ENCODE peak calls at places on chromosomes 2 and 18, in four cellular contexts. T, Y, G and C are unnamed samples.
A peak's percentile ranks its signal among the peaks of the same experiment; 100 is the strongest.

GRCh38 chr2:64831134-64831976 is 157.8 kb upstream of the SLC1A4 start:
- DNase-seq in T (peak; percentile 98), Y (peak; percentile 98), G (peak; percentile 98), C (peak; percentile 76)

GRCh38 chr2:67322361-67323001 is 74.7 kb upstream of the ETAA1 start:
- DNase-seq in T (peak; percentile 47), Y (peak; percentile 73), G (peak; percentile 54), C (no peak)

GRCh38 chr2:170582747-170583463 is 132.2 kb upstream of the SP5 start:
- DNase-seq in T (no peak), Y (no peak), G (no peak), C (no peak)

GRCh38 chr2:119366161-119366648 is 429 bp downstream of the C2orf76 start:
- DNase-seq in T (no peak), Y (no peak), G (peak; percentile 63), C (no peak)

GRCh38 chr2:177316756-177317155 is 52.2 kb upstream of the NFE2L2 start:
- DNase-seq in T (no peak), Y (no peak), G (no peak), C (no peak)

GRCh38 chr2:217969588-217969987 is 33.2 kb downstream of the TNS1 start:
- DNase-seq in T (no peak), Y (no peak), G (no peak), C (no peak)

GRCh38 chr2:145221032-145221431 is 701.1 kb upstream of the ZEB2 start:
- DNase-seq in T (no peak), Y (no peak), G (no peak), C (no peak)

GRCh38 chr2:240972636-240973521 is 25.5 kb upstream of the SNED1 start:
- DNase-seq in T (no peak), Y (peak; percentile 18), G (peak; percentile 86), C (no peak)

GRCh38 chr2:135931776-135932438 is 53.5 kb downstream of the DARS1 start:
- DNase-seq in T (no peak), Y (no peak), G (no peak), C (no peak)

GRCh38 chr2:64982311-64982857 is 6.8 kb upstream of the SLC1A4 start:
- DNase-seq in T (no peak), Y (no peak), G (no peak), C (no peak)

GRCh38 chr18:32213693-32214092 is 23.9 kb downstream of the MEP1B start:
- DNase-seq in T (no peak), Y (no peak), G (no peak), C (no peak)

GRCh38 chr2:84879595-84880394 is 1.1 kb downstream of the TRABD2A start:
- DNase-seq in T (no peak), Y (no peak), G (peak; percentile 27), C (no peak)

GRCh38 chr2:65144571-65144970 is 14.7 kb upstream of the RAB1A start:
- DNase-seq in T (no peak), Y (no peak), G (no peak), C (no peak)

GRCh38 chr2:105714141-105714540 is 30.6 kb upstream of the NCK2 start:
- DNase-seq in T (no peak), Y (no peak), G (no peak), C (no peak)

GRCh38 chr18:31667185-31667584 is 17.2 kb downstream of the B4GALT6 start:
- DNase-seq in T (no peak), Y (no peak), G (peak; percentile 55), C (no peak)

GRCh38 chr2:195106681-195107380 is 550.2 kb upstream of the SLC39A10 start:
- DNase-seq in T (no peak), Y (no peak), G (no peak), C (no peak)

GRCh38 chr2:98188351-98189046 is 101.5 kb downstream of the VWA3B start:
- DNase-seq in T (peak; percentile 6), Y (peak; percentile 91), G (peak; percentile 12), C (peak; percentile 76)

GRCh38 chr18:30970201-30970816 is 72.2 kb downstream of the DSC3 start:
- DNase-seq in T (peak; percentile 63), Y (peak; percentile 75), G (peak; percentile 40), C (no peak)

GRCh38 chr2:166628478-166629136 is 134.6 kb upstream of the SCN7A start:
- DNase-seq in T (no peak), Y (no peak), G (no peak), C (peak; percentile 8)

GRCh38 chr2:54000524-54000923 is 29.7 kb upstream of the PSME4 start:
- DNase-seq in T (no peak), Y (no peak), G (no peak), C (no peak)

GRCh38 chr18:39841133-39842041 is 2113.6 kb upstream of the PIK3C3 start:
- DNase-seq in T (peak; percentile 28), Y (peak; percentile 63), G (peak; percentile 79), C (no peak)

GRCh38 chr2:127146820-127147502 is 40.0 kb upstream of the BIN1 start:
- DNase-seq in T (no peak), Y (no peak), G (peak; percentile 44), C (no peak)

GRCh38 chr2:145548479-145548878 is 1028.6 kb upstream of the ZEB2 start:
- DNase-seq in T (no peak), Y (no peak), G (no peak), C (no peak)

GRCh38 chr2:196983934-196984333 is 57.4 kb upstream of the PGAP1 start:
- DNase-seq in T (no peak), Y (peak; percentile 46), G (peak; percentile 67), C (no peak)

GRCh38 chr2:69013837-69014796 is 1.1 kb downstream of the ANTXR1 start:
- DNase-seq in T (no peak), Y (peak; percentile 24), G (peak; percentile 75), C (no peak)

GRCh38 chr2:47069628-47070154 is 85.4 kb downstream of the STPG4 start:
- DNase-seq in T (peak; percentile 82), Y (peak; percentile 81), G (peak; percentile 53), C (peak; percentile 40)

GRCh38 chr2:55779459-55780421 is 86.1 kb upstream of the PNPT1 start:
- DNase-seq in T (peak; percentile 68), Y (peak; percentile 99), G (peak; percentile 80), C (peak; percentile 89)

GRCh38 chr2:172710584-172711024 is 25.0 kb upstream of the RAPGEF4 start:
- DNase-seq in T (no peak), Y (peak; percentile 94), G (peak; percentile 90), C (peak; percentile 62)

GRCh38 chr2:65630643-65631042 is 198.2 kb upstream of the SPRED2 start:
- DNase-seq in T (no peak), Y (peak; percentile 66), G (peak; percentile 72), C (no peak)

GRCh38 chr2:107064750-107065149 is 178.8 kb upstream of the ST6GAL2 start:
- DNase-seq in T (no peak), Y (no peak), G (no peak), C (no peak)

GRCh38 chr18:77304263-77304662 is 54.6 kb downstream of the GALR1 start:
- DNase-seq in T (no peak), Y (no peak), G (no peak), C (no peak)

GRCh38 chr2:44972771-44973535 is 31.5 kb downstream of the SIX3 start:
- DNase-seq in T (no peak), Y (no peak), G (no peak), C (no peak)

GRCh38 chr2:196182439-196183171 is 11.2 kb upstream of the STK17B start:
- DNase-seq in T (no peak), Y (no peak), G (no peak), C (no peak)

GRCh38 chr2:86825020-86825727 is 34.5 kb upstream of the CD8A start:
- DNase-seq in T (no peak), Y (no peak), G (no peak), C (no peak)

GRCh38 chr2:44780406-44780805 is 161.1 kb upstream of the SIX3 start:
- DNase-seq in T (no peak), Y (no peak), G (no peak), C (no peak)

GRCh38 chr2:134411279-134411827 is 157.5 kb downstream of the MGAT5 start:
- DNase-seq in T (no peak), Y (no peak), G (no peak), C (no peak)

GRCh38 chr2:218861645-218862318 is 2.2 kb downstream of the WNT6 start:
- DNase-seq in T (no peak), Y (no peak), G (no peak), C (no peak)

GRCh38 chr2:190343500-190344274 is at the start of gene INPP1:
- DNase-seq in T (no peak), Y (peak; percentile 59), G (peak; percentile 88), C (no peak)

GRCh38 chr2:219073413-219074129 is 12.8 kb upstream of the IHH start:
- DNase-seq in T (peak; percentile 55), Y (peak; percentile 41), G (peak; percentile 79), C (peak; percentile 16)

DNA sequence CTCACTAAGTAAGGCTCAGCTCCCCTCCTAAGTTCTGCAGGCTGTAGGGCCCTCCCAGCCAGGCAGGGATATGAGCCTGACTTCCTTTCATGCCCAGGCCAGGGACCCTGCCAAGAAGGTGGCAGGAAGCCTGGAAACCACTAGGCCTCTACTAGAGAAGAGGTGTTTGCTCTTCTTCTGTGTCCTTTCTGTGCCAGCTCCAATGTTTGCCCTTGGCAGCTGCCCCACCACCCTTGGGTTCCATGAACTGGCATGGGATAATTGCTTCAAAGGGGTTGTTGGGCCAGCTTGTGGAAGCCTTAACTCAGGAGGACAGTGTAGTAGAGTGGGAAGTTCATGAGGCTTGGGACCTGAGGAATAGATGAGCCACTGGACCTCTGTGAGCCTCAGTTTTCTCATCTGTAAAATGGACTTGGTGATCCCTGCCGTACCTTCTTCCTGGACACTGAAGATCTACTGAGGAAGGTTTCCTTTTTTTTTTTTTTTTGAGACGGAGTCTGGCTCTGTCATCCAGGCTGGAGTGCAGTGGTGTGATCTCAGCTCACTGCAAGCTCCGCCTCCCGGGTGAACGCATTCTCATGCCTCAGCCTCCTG is 3.9 kb downstream of the SLC35F6 start:
- DNase-seq in T (no peak), Y (no peak), G (no peak), C (no peak)
- H3K27ac ChIP-seq in T (peak overlapping the region; percentile 79), Y (no peak overlapping the region), G (no peak overlapping the region), C (peak overlapping the region; percentile 84)

DNA sequence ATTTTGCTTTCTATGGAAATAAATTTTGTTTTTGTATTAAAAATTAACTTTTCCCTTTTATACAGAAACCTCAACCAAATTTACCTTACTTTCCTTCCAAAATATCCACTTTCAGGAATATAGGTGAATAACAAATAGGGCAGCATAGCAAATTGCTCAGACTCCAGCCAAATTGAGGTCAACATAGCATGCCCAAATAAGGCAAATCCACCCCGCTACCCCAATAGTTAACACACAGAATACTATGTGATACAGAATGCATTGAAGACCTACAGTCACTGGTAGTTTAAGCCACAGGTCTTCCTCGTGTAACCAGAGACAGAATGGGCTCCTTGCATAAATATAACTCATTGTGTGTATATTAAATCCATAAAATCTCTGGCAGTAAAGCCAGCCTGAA is 72.1 kb downstream of the PMAIP1 start:
- DNase-seq in T (no peak), Y (no peak), G (no peak), C (no peak)
- H3K27ac ChIP-seq in T (no peak overlapping the region), Y (no peak overlapping the region), G (no peak overlapping the region), C (no peak overlapping the region)

GRCh38 chr2:207549145-207549544 is 19.4 kb downstream of the CREB1 start:
- DNase-seq in T (no peak), Y (no peak), G (no peak), C (no peak)
- H3K27ac ChIP-seq in T (no peak overlapping the region), Y (no peak overlapping the region), G (peak overlapping the region; percentile 72), C (no peak overlapping the region)

DNA sequence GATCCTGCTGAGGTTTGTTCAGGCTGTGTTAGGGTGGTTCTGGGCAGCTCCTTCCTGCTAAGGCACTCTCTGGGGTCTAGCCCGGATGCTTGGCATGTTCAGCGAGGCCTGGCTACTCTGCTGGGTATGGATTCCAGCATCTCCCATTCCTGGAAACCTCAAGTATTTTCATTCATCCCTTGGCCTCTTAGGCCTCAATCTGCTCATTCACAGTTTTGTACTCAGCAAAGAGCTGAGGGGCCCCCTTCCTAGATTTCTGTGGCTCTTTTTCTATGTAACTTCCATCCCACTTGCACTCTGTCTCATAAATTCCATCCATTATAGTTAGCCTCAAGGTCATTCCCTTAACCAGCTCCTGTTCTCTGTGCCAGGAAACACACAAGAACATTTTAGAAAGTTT is 798.8 kb upstream of the HS6ST1 start:
- DNase-seq in T (no peak), Y (no peak), G (no peak), C (no peak)
- H3K27ac ChIP-seq in T (no peak overlapping the region), Y (no peak overlapping the region), G (no peak overlapping the region), C (no peak overlapping the region)

GRCh38 chr2:8572712-8573233 is 109.1 kb upstream of the ID2 start:
- DNase-seq in T (no peak), Y (no peak), G (no peak), C (no peak)
- H3K27ac ChIP-seq in T (no peak overlapping the region), Y (no peak overlapping the region), G (no peak overlapping the region), C (no peak overlapping the region)